ENCODE peak calls at places on chromosome 1, in four cellular contexts. P is esophagus muscularis mucosa; Y is mucosa of descending colon; C is CD8-positive, alpha-beta memory T cell. Q is an unnamed sample.

GRCh38 chr1:64663654-64664053 is 81.2 kb upstream of the RAVER2 start:
- DNase-seq in P (no peak), Y (no peak), C (no peak), Q (peak)

GRCh38 chr1:89125571-89126233 is at the start of gene GBP2:
- DNase-seq in P (no peak), Y (peak), C (no peak), Q (no peak)

GRCh38 chr1:47696404-47696910 is 258.6 kb downstream of the FOXD2 start:
- DNase-seq in P (no peak), Y (no peak), C (no peak), Q (no peak)

GRCh38 chr1:208107415-208107814 is 136.8 kb downstream of the PLXNA2 start:
- DNase-seq in P (no peak), Y (no peak), C (no peak), Q (no peak)

GRCh38 chr1:94799201-94799600 is 21.0 kb upstream of the SLC44A3 start:
- DNase-seq in P (no peak), Y (no peak), C (no peak), Q (no peak)

GRCh38 chr1:38500352-38500751 is 359.2 kb downstream of the RRAGC start:
- DNase-seq in P (no peak), Y (no peak), C (no peak), Q (peak)

GRCh38 chr1:63864224-63864623 is 90.4 kb downstream of the ROR1 start:
- DNase-seq in P (no peak), Y (no peak), C (no peak), Q (no peak)

GRCh38 chr1:161215079-161215478 is at the start of gene FCER1G:
- DNase-seq in P (no peak), Y (no peak), C (no peak), Q (no peak)

GRCh38 chr1:39696448-39696847 is 5.2 kb upstream of the HPCAL4 start:
- DNase-seq in P (no peak), Y (no peak), C (no peak), Q (no peak)

GRCh38 chr1:56508523-56508983 is 70.8 kb downstream of the PLPP3 start:
- DNase-seq in P (no peak), Y (peak), C (no peak), Q (no peak)

GRCh38 chr1:1975535-1975934 is 28.1 kb downstream of the CFAP74 start:
- DNase-seq in P (no peak), Y (no peak), C (no peak), Q (no peak)

GRCh38 chr1:244751271-244751895 is 84.1 kb upstream of the COX20 start:
- DNase-seq in P (no peak), Y (peak), C (no peak), Q (peak)

GRCh38 chr1:93007941-93008577 is 46.8 kb upstream of the DIPK1A start:
- DNase-seq in P (peak), Y (no peak), C (no peak), Q (no peak)

GRCh38 chr1:207882692-207883091 is 28.2 kb downstream of the CD34 start:
- DNase-seq in P (no peak), Y (no peak), C (no peak), Q (no peak)

GRCh38 chr1:14340244-14340800 is 258.2 kb upstream of the KAZN start:
- DNase-seq in P (no peak), Y (no peak), C (no peak), Q (no peak)

GRCh38 chr1:66250483-66250882 is 283.5 kb upstream of the SGIP1 start:
- DNase-seq in P (no peak), Y (no peak), C (no peak), Q (no peak)

GRCh38 chr1:27992271-27992670 is 32.5 kb downstream of the XKR8 start:
- DNase-seq in P (no peak), Y (no peak), C (peak), Q (no peak)